ENCODE peak calls at places on chromosomes 11 and 22, in four cellular contexts. One of them, this sample, is unnamed.

GRCh38 chr11:77322506-77322905 is 21.0 kb upstream of the GDPD4 start:
- DNase-seq in AG04450: peak; percentile 49
- DNase-seq in CD8-positive, alpha-beta T cell: no peak
- DNase-seq in activated CD4-positive, alpha-beta T cell treated with anti-CD3 and anti-CD28 coated beads, Interleukin-2, amount 10 ng/mL, durations not matched to agents 24 days and 14 days: no peak
- DNase-seq in this sample: no peak

GRCh38 chr11:134599180-134599810 is 187.3 kb upstream of the B3GAT1 start:
- DNase-seq in AG04450: no peak
- DNase-seq in activated CD4-positive, alpha-beta T cell treated with anti-CD3 and anti-CD28 coated beads, Interleukin-2, amount 10 ng/mL, durations not matched to agents 24 days and 14 days: no peak
- DNase-seq in CD8-positive, alpha-beta T cell: no peak
- DNase-seq in this sample: no peak

GRCh38 chr11:123450593-123450992 is 20.5 kb downstream of the GRAMD1B start:
- DNase-seq in activated CD4-positive, alpha-beta T cell treated with anti-CD3 and anti-CD28 coated beads, Interleukin-2, amount 10 ng/mL, durations not matched to agents 24 days and 14 days: no peak
- DNase-seq in CD8-positive, alpha-beta T cell: no peak
- DNase-seq in AG04450: peak; percentile 23
- DNase-seq in this sample: no peak

GRCh38 chr11:57567210-57567511 is 311 bp downstream of the UBE2L6 start:
- DNase-seq in CD8-positive, alpha-beta T cell: peak; percentile 23
- DNase-seq in activated CD4-positive, alpha-beta T cell treated with anti-CD3 and anti-CD28 coated beads, Interleukin-2, amount 10 ng/mL, durations not matched to agents 24 days and 14 days: peak; percentile 88
- DNase-seq in AG04450: no peak
- DNase-seq in this sample: no peak

GRCh38 chr11:11149671-11150459 is 203.2 kb downstream of the CSNK2A3 start:
- DNase-seq in AG04450: no peak
- DNase-seq in CD8-positive, alpha-beta T cell: peak; percentile 67
- DNase-seq in activated CD4-positive, alpha-beta T cell treated with anti-CD3 and anti-CD28 coated beads, Interleukin-2, amount 10 ng/mL, durations not matched to agents 24 days and 14 days: peak; percentile 82
- DNase-seq in this sample: no peak

GRCh38 chr11:45964911-45965389 is 42.5 kb downstream of the LARGE2 start:
- DNase-seq in AG04450: peak; percentile 66
- DNase-seq in CD8-positive, alpha-beta T cell: peak; percentile 54
- DNase-seq in activated CD4-positive, alpha-beta T cell treated with anti-CD3 and anti-CD28 coated beads, Interleukin-2, amount 10 ng/mL, durations not matched to agents 24 days and 14 days: peak; percentile 86
- DNase-seq in this sample: peak; percentile 34

GRCh38 chr22:19579113-19579811 is 55.1 kb upstream of the CLDN5 start:
- DNase-seq in CD8-positive, alpha-beta T cell: no peak
- DNase-seq in AG04450: no peak
- DNase-seq in activated CD4-positive, alpha-beta T cell treated with anti-CD3 and anti-CD28 coated beads, Interleukin-2, amount 10 ng/mL, durations not matched to agents 24 days and 14 days: peak; percentile 67
- DNase-seq in this sample: no peak

GRCh38 chr11:78164471-78164870 is 24.0 kb downstream of the KCTD21 start:
- DNase-seq in CD8-positive, alpha-beta T cell: no peak
- DNase-seq in AG04450: no peak
- DNase-seq in activated CD4-positive, alpha-beta T cell treated with anti-CD3 and anti-CD28 coated beads, Interleukin-2, amount 10 ng/mL, durations not matched to agents 24 days and 14 days: no peak
- DNase-seq in this sample: no peak

GRCh38 chr11:24351179-24351578 is 145.7 kb upstream of the LUZP2 start:
- DNase-seq in AG04450: no peak
- DNase-seq in activated CD4-positive, alpha-beta T cell treated with anti-CD3 and anti-CD28 coated beads, Interleukin-2, amount 10 ng/mL, durations not matched to agents 24 days and 14 days: no peak
- DNase-seq in CD8-positive, alpha-beta T cell: no peak
- DNase-seq in this sample: no peak

GRCh38 chr11:132300283-132300682 is 929.9 kb downstream of the NTM start:
- DNase-seq in AG04450: no peak
- DNase-seq in activated CD4-positive, alpha-beta T cell treated with anti-CD3 and anti-CD28 coated beads, Interleukin-2, amount 10 ng/mL, durations not matched to agents 24 days and 14 days: no peak
- DNase-seq in CD8-positive, alpha-beta T cell: no peak
- DNase-seq in this sample: no peak

GRCh38 chr11:88404363-88404762 is 66.8 kb upstream of the CTSC start:
- DNase-seq in CD8-positive, alpha-beta T cell: no peak
- DNase-seq in AG04450: no peak
- DNase-seq in activated CD4-positive, alpha-beta T cell treated with anti-CD3 and anti-CD28 coated beads, Interleukin-2, amount 10 ng/mL, durations not matched to agents 24 days and 14 days: no peak
- DNase-seq in this sample: no peak

GRCh38 chr11:112806876-112807275 is 154.3 kb upstream of the NCAM1 start:
- DNase-seq in CD8-positive, alpha-beta T cell: no peak
- DNase-seq in activated CD4-positive, alpha-beta T cell treated with anti-CD3 and anti-CD28 coated beads, Interleukin-2, amount 10 ng/mL, durations not matched to agents 24 days and 14 days: no peak
- DNase-seq in AG04450: no peak
- DNase-seq in this sample: no peak

This sample was measured in retinal pigment epithelial cell.